ENCODE peak calls at places on chromosome 15, in seven cellular contexts. F is heart right ventricle, W is H7, Q is GM03348, T is cerebellum, G is pancreas, P is AML-193. D is an unnamed sample.

GRCh38 chr15:64687167-64688085 is 88.0 kb downstream of the RBPMS2 start:
- DNase-seq in W (no peak), G (no peak), F (no peak), T (no peak), P (no peak), Q (no peak), D (no peak)

GRCh38 chr15:96285306-96285705 is 45.2 kb upstream of the NR2F2 start:
- DNase-seq in G (no peak), T (no peak), F (peak), W (no peak), Q (peak), P (no peak), D (no peak)

GRCh38 chr15:75921732-75922703 is 18.3 kb downstream of the FBXO22 start:
- DNase-seq in T (no peak), F (peak), P (peak), W (no peak), Q (peak), G (no peak), D (peak)

GRCh38 chr15:94443156-94443555 is 211.8 kb downstream of the MCTP2 start:
- DNase-seq in G (no peak), T (no peak), Q (no peak), W (no peak), F (no peak), P (no peak), D (no peak)

GRCh38 chr15:65595960-65596359 is 15.0 kb downstream of the INTS14 start:
- DNase-seq in Q (no peak), P (no peak), F (no peak), W (peak), T (no peak), G (no peak), D (no peak)

GRCh38 chr15:89784686-89784960 is 8.5 kb downstream of the MESP2 start:
- DNase-seq in F (no peak), Q (no peak), W (no peak), G (no peak), T (no peak), P (no peak), D (no peak)

GRCh38 chr15:66700412-66700801 is 1.6 kb upstream of the SMAD6 start:
- DNase-seq in T (no peak), P (no peak), Q (no peak), F (no peak), W (no peak), G (no peak), D (no peak)

GRCh38 chr15:38562278-38562677 is 2.3 kb downstream of the RASGRP1 start:
- DNase-seq in F (no peak), Q (no peak), G (no peak), W (peak), P (no peak), T (no peak), D (no peak)

GRCh38 chr15:91967935-91968605 is 114.6 kb downstream of the SLCO3A1 start:
- DNase-seq in W (no peak), T (no peak), G (no peak), Q (no peak), P (no peak), F (no peak), D (no peak)

GRCh38 chr15:59388670-59389069 is 16.0 kb upstream of the MYO1E start:
- DNase-seq in F (no peak), T (no peak), G (no peak), Q (peak), P (peak), W (no peak), D (no peak)

GRCh38 chr15:68704496-68705021 is 116.1 kb downstream of the ANP32A start:
- DNase-seq in F (peak), T (no peak), W (peak), Q (peak), G (no peak), P (no peak), D (no peak)

GRCh38 chr15:33780011-33780768 is 188.1 kb upstream of the CHRM5 start:
- DNase-seq in W (no peak), T (no peak), Q (no peak), F (no peak), P (no peak), G (no peak), D (no peak)

GRCh38 chr15:61169275-61169903 is 59.7 kb downstream of the RORA start:
- DNase-seq in P (no peak), G (no peak), W (no peak), Q (no peak), F (no peak), T (no peak), D (no peak)

GRCh38 chr15:41513282-41514227 is at the start of gene LTK:
- DNase-seq in Q (no peak), F (no peak), G (no peak), P (no peak), W (peak), T (no peak), D (peak)

GRCh38 chr15:66743703-66744536 is 41.9 kb downstream of the SMAD6 start:
- DNase-seq in P (no peak), W (no peak), Q (peak), F (peak), T (no peak), G (no peak), D (no peak)

GRCh38 chr15:29920515-29920914 is 98.2 kb upstream of the TJP1 start:
- DNase-seq in G (peak), P (no peak), W (no peak), Q (no peak), F (no peak), T (peak), D (no peak)

GRCh38 chr15:52143862-52144261 is 31.3 kb upstream of the BCL2L10 start:
- DNase-seq in Q (peak), P (no peak), T (no peak), F (no peak), W (no peak), G (no peak), D (no peak)

GRCh38 chr15:52745326-52746161 is 44.6 kb downstream of the ONECUT1 start:
- DNase-seq in Q (no peak), F (no peak), P (no peak), W (peak), T (no peak), G (no peak), D (no peak)

GRCh38 chr15:33145447-33145846 is 49.1 kb downstream of the FMN1 start:
- DNase-seq in Q (no peak), T (no peak), G (no peak), F (no peak), P (no peak), W (no peak), D (no peak)

GRCh38 chr15:68560501-68561113 is 18.2 kb upstream of the CORO2B start:
- DNase-seq in P (no peak), F (no peak), Q (no peak), W (no peak), T (peak), G (peak), D (no peak)

GRCh38 chr15:100929641-100930042 is 10.5 kb downstream of the LRRK1 start:
- DNase-seq in P (no peak), F (no peak), Q (no peak), W (peak), G (no peak), T (no peak), D (no peak)

GRCh38 chr15:66702770-66703539 is 919 bp downstream of the SMAD6 start:
- DNase-seq in G (no peak), T (no peak), W (peak), P (no peak), F (no peak), Q (peak), D (no peak)

GRCh38 chr15:79595995-79596622 is 164.0 kb downstream of the MINAR1 start:
- DNase-seq in P (peak), W (peak), G (no peak), T (peak), F (peak), Q (peak), D (peak)

GRCh38 chr15:101128191-101128590 is 123.7 kb downstream of the CHSY1 start:
- DNase-seq in F (no peak), P (no peak), G (no peak), T (no peak), Q (peak), W (no peak), D (no peak)

GRCh38 chr15:83380682-83381081 is 66.5 kb upstream of the SH3GL3 start:
- DNase-seq in F (peak), G (peak), Q (peak), P (peak), T (no peak), W (peak), D (no peak)

GRCh38 chr15:74396445-74397238 is 29.2 kb upstream of the CYP11A1 start:
- DNase-seq in G (peak), T (no peak), W (no peak), Q (peak), F (no peak), P (no peak), D (no peak)

GRCh38 chr15:50315814-50316630 is 39.0 kb downstream of the GABPB1 start:
- DNase-seq in Q (peak), T (peak), F (no peak), G (no peak), W (peak), P (peak), D (peak)

GRCh38 chr15:68655686-68656437 is 77.1 kb downstream of the CORO2B start:
- DNase-seq in Q (no peak), P (no peak), G (no peak), W (peak), T (no peak), F (no peak), D (no peak)

GRCh38 chr15:70251246-70251990 is 153.7 kb upstream of the TLE3 start:
- DNase-seq in W (peak), T (no peak), F (no peak), P (no peak), Q (no peak), G (no peak), D (peak)

GRCh38 chr15:99631256-99631655 is 65.5 kb downstream of the MEF2A start:
- DNase-seq in T (no peak), G (no peak), Q (no peak), W (no peak), P (peak), F (no peak), D (no peak)

GRCh38 chr15:68407141-68407885 is 24.6 kb downstream of the ITGA11 start:
- DNase-seq in G (no peak), T (no peak), F (no peak), Q (no peak), W (no peak), P (no peak), D (no peak)

GRCh38 chr15:98555173-98555515 is 93.2 kb upstream of the IGF1R start:
- DNase-seq in F (no peak), G (no peak), Q (no peak), P (no peak), W (no peak), T (no peak), D (no peak)

GRCh38 chr15:90031231-90031791 is 30.2 kb downstream of the ZNF710 start:
- DNase-seq in W (peak), G (peak), P (peak), F (peak), Q (peak), T (no peak), D (no peak)

GRCh38 chr15:70348581-70349344 is 251.0 kb upstream of the TLE3 start:
- DNase-seq in Q (no peak), P (peak), W (no peak), G (no peak), T (no peak), F (no peak), D (peak)

D was measured in NCI-H146.